ENCODE peak calls at places on chromosomes 1 and 21, in ten cellular contexts. K, E, I, J, Q, W, D, A, H and U are unnamed samples.

GRCh38 chr21:44462090-44462833 is 7.0 kb downstream of the LRRC3 start:
- DNase-seq in K (no peak), E (no peak), I (no peak), J (no peak), Q (no peak), W (no peak), D (no peak), A (no peak), H (no peak), U (no peak)

GRCh38 chr1:9844106-9844505 is 20.3 kb upstream of the CLSTN1 start:
- DNase-seq in K (no peak), E (no peak), I (no peak), J (no peak), Q (no peak), W (no peak), D (peak), A (no peak), H (no peak), U (no peak)

GRCh38 chr1:39960461-39960958 is 5.6 kb downstream of the MFSD2A start:
- DNase-seq in K (peak), E (no peak), I (no peak), J (peak), Q (no peak), W (peak), D (no peak), A (peak), H (no peak), U (no peak)

GRCh38 chr1:212608956-212609700 is 567 bp downstream of the ATF3 start:
- DNase-seq in K (peak), E (peak), I (peak), J (peak), Q (peak), W (no peak), D (peak), A (peak), H (no peak), U (peak)

GRCh38 chr1:151729157-151729965 is 8.0 kb downstream of the RIIAD1 start:
- DNase-seq in K (no peak), E (no peak), I (no peak), J (peak), Q (no peak), W (no peak), D (no peak), A (no peak), H (no peak), U (peak)

GRCh38 chr1:161019767-161020572 is 982 bp downstream of the F11R start:
- DNase-seq in K (no peak), E (no peak), I (no peak), J (no peak), Q (no peak), W (no peak), D (no peak), A (no peak), H (no peak), U (no peak)

GRCh38 chr1:111139234-111139955 is 498 bp downstream of the DRAM2 start:
- DNase-seq in K (no peak), E (peak), I (peak), J (peak), Q (peak), W (no peak), D (peak), A (peak), H (no peak), U (peak)

GRCh38 chr1:41327383-41327999 is 33.7 kb upstream of the FOXO6 start:
- DNase-seq in K (no peak), E (no peak), I (no peak), J (no peak), Q (no peak), W (no peak), D (no peak), A (no peak), H (no peak), U (peak)

GRCh38 chr1:206686486-206687249 is 2.0 kb downstream of the MAPKAPK2 start:
- DNase-seq in K (no peak), E (no peak), I (no peak), J (no peak), Q (no peak), W (peak), D (no peak), A (no peak), H (no peak), U (peak)

GRCh38 chr1:243471026-243471685 is 215.3 kb downstream of the SDCCAG8 start:
- DNase-seq in K (no peak), E (no peak), I (no peak), J (no peak), Q (no peak), W (no peak), D (no peak), A (no peak), H (no peak), U (peak)

GRCh38 chr1:214862421-214862820 is 220.1 kb upstream of the KCNK2 start:
- DNase-seq in K (no peak), E (peak), I (no peak), J (no peak), Q (no peak), W (no peak), D (peak), A (no peak), H (no peak), U (no peak)

GRCh38 chr1:247357062-247357780 is 25.6 kb upstream of the ZNF496 start:
- DNase-seq in K (no peak), E (peak), I (no peak), J (no peak), Q (no peak), W (no peak), D (no peak), A (no peak), H (no peak), U (no peak)

GRCh38 chr21:29943885-29944284 is 4.1 kb upstream of the GRIK1 start:
- DNase-seq in K (no peak), E (no peak), I (no peak), J (no peak), Q (no peak), W (no peak), D (no peak), A (no peak), H (no peak), U (peak)
- TF ChIP-seq CTCF in K (no peak), E (no peak), I (no peak), J (no peak), Q (peak), W (no peak), D (no peak), A (no peak), H (no peak), U (peak)

GRCh38 chr21:36700961-36701911 is 2.3 kb downstream of the SIM2 start:
- DNase-seq in K (no peak), E (no peak), I (no peak), J (peak), Q (no peak), W (no peak), D (no peak), A (no peak), H (no peak), U (no peak)
- H3K4me3 ChIP-seq in K (no peak), E (no peak), I (peak), J (no peak), Q (peak), W (no peak), D (peak), A (no peak), H (no peak), U (no peak)

DNA sequence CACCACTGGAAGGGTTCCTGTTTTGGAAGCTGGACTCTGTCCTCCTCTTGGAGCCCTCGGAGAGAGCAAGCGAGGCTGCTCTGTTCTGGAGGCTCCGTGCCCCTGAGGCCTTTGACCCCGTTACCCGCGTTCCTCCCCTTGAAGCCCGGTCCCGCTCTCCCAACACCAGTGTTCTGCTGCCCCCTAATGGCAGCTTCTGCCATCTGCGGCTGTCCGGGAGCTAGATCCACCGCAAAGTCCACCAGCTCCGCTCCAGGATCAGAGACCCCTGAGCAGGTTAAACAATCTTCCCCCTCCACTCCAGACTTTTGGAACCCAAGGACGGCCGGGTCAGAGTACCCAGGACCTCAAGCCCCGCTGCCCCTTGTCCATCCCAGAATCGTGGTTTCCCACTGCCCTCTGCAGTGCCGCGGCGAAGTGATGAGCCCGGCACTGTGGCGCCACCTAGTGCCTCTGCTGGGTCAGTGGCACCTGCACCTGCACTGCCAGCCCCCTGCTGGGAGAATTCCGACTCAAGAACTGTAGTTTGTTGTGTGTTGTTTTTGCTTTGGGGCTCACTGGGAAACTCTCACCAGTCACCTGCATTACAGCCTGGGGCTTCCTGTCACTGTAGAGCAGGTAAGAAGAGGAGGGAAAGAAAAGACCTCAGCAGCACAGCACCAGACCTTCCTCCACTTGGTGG is 63.6 kb upstream of the NFASC start:
- DNase-seq in K (peak), E (peak), I (peak), J (peak), Q (peak), W (peak), D (peak), A (peak), H (no peak), U (peak)
- TF ChIP-seq CTCF in K (peak), E (peak), I (peak), J (peak), Q (peak), W (peak), D (peak), A (peak), H (peak), U (peak)

GRCh38 chr1:68294354-68295066 is 62.2 kb upstream of the WLS start:
- DNase-seq in K (no peak), E (no peak), I (no peak), J (no peak), Q (no peak), W (no peak), D (no peak), A (no peak), H (no peak), U (no peak)
- H3K4me3 ChIP-seq in K (no peak), E (no peak), I (no peak), J (no peak), Q (no peak), W (no peak), D (no peak), A (no peak), H (no peak), U (no peak)

DNA sequence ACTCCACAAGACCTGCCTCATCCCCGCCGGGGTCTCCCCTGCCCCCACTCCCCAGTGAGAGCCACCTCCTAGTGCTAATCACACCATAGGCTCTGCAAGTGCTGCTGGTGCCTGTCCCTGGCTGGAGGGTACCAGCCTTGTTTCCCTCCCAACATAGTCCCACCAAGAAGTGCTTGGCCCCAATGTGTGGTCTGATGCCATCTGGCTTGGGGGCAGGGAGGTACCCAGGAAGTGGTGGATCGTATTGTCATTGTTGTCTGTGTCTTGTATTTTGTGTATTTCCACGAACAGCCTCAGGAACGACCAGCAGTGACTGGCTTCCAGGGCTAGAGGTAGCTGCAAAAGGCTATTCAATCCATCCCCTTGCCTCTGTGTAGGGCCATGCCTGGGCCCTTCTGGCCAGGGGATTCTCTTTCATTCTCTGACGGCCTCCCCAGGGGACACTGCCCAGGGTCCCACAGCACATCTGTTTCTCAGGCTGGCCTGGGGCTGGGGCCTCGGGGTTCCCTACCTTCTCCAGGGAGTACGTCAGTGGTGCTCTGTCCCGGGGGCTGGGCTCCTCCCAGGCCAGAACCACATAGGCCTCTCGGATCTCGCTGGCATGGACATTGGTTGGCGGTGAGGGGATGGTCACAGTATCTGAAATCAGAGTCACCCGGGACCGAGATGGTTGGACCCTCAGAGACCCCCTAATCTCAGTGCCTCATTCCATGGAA is 22.8 kb downstream of the MYOM3 start:
- DNase-seq in K (no peak), E (no peak), I (peak), J (no peak), Q (no peak), W (no peak), D (no peak), A (no peak), H (no peak), U (no peak)
- TF ChIP-seq CTCF in K (no peak), E (no peak), I (no peak), J (no peak), Q (no peak), W (no peak), D (no peak), A (no peak), H (no peak), U (no peak)